ENCODE peak calls at places on chromosomes 1 and 21, in ten cellular contexts. K, C, L, U, P, N, X, S, E and T are unnamed samples.

GRCh38 chr1:19922015-19922688 is 1.3 kb downstream of the PLA2G2E start:
- DNase-seq in K (no peak), S (no peak), N (no peak), P (no peak), X (no peak), E (no peak), U (no peak), C (no peak), L (no peak), T (no peak)

GRCh38 chr1:53134961-53135734 is 7.3 kb downstream of the SLC1A7 start:
- DNase-seq in S (no peak), U (no peak), X (no peak), P (no peak), C (no peak), K (no peak), L (no peak), E (peak), N (no peak), T (peak)

GRCh38 chr21:46454634-46455390 is 3.9 kb upstream of the DIP2A start:
- DNase-seq in U (no peak), K (no peak), C (no peak), P (no peak), E (no peak), X (no peak), L (peak), N (no peak), S (no peak), T (no peak)

GRCh38 chr1:167056529-167057296 is 33.5 kb downstream of the GPA33 start:
- DNase-seq in C (no peak), L (no peak), U (no peak), P (no peak), S (no peak), X (no peak), N (no peak), E (no peak), K (no peak), T (no peak)

GRCh38 chr1:44903261-44903660 is 60.2 kb upstream of the PTCH2 start:
- DNase-seq in U (no peak), E (no peak), X (peak), C (no peak), K (no peak), L (no peak), P (no peak), S (no peak), N (no peak), T (no peak)

GRCh38 chr1:100164226-100164625 is 13.8 kb downstream of the LRRC39 start:
- DNase-seq in K (no peak), C (peak), U (no peak), P (no peak), S (no peak), X (no peak), N (no peak), L (no peak), E (no peak), T (no peak)

GRCh38 chr1:229781453-229781852 is 155.4 kb downstream of the URB2 start:
- DNase-seq in U (no peak), E (no peak), S (no peak), L (no peak), P (no peak), X (no peak), K (no peak), N (no peak), C (no peak), T (no peak)

GRCh38 chr1:171267391-171267790 is 19.1 kb downstream of the FMO1 start:
- DNase-seq in N (no peak), E (no peak), S (no peak), L (no peak), C (no peak), X (no peak), K (no peak), U (no peak), P (no peak), T (no peak)

GRCh38 chr1:235867903-235868469 is 1.3 kb upstream of the LYST start:
- DNase-seq in U (no peak), E (no peak), K (no peak), P (no peak), L (no peak), X (no peak), C (no peak), N (no peak), S (no peak), T (no peak)

GRCh38 chr1:247104965-247105364 is 809 bp upstream of the ZNF669 start:
- DNase-seq in X (no peak), E (no peak), S (no peak), P (no peak), U (no peak), C (no peak), K (no peak), L (no peak), N (no peak), T (no peak)

GRCh38 chr1:115373305-115373704 is 35.3 kb upstream of the NGF start:
- DNase-seq in E (peak), N (no peak), C (no peak), U (no peak), K (no peak), S (no peak), X (no peak), L (no peak), P (no peak), T (no peak)

GRCh38 chr1:109761227-109762038 is 2.3 kb downstream of the EPS8L3 start:
- DNase-seq in P (no peak), E (no peak), X (peak), S (peak), L (no peak), U (peak), C (no peak), K (no peak), N (peak), T (peak)

GRCh38 chr1:20110679-20111078 is 8.7 kb downstream of the PLA2G2D start:
- DNase-seq in U (no peak), L (peak), P (no peak), S (peak), N (no peak), E (peak), X (peak), C (no peak), K (no peak), T (no peak)

GRCh38 chr1:88302843-88303486 is 381.1 kb upstream of the PKN2 start:
- DNase-seq in S (no peak), L (peak), P (no peak), X (peak), K (no peak), E (peak), U (no peak), C (no peak), N (no peak), T (no peak)